ENCODE peak calls at places on chromosome 16, in nine cellular contexts. One of them, this sample, is unnamed.

GRCh38 chr16:15874745-15875314 is 13.6 kb downstream of the CEP20 start:
- DNase-seq in uterus: peak; percentile 51
- DNase-seq in ovary: peak; percentile 60
- DNase-seq in A549: peak; percentile 80
- DNase-seq in IMR-90: peak; percentile 80
- DNase-seq in testis: peak; percentile 80
- DNase-seq in esophagus squamous epithelium: no peak
- DNase-seq in endothelial cell of umbilical vein: peak; percentile 84
- DNase-seq in heart left ventricle: peak; percentile 40
- DNase-seq in this sample: peak; percentile 11

GRCh38 chr16:76653390-76654026 is 376.3 kb downstream of the CNTNAP4 start:
- DNase-seq in uterus: no peak
- DNase-seq in ovary: no peak
- DNase-seq in A549: peak; percentile 32
- DNase-seq in IMR-90: peak; percentile 28
- DNase-seq in testis: peak; percentile 32
- DNase-seq in esophagus squamous epithelium: no peak
- DNase-seq in endothelial cell of umbilical vein: peak; percentile 4
- DNase-seq in heart left ventricle: no peak
- DNase-seq in this sample: no peak

GRCh38 chr16:12092347-12092882 is 115.9 kb downstream of the SNX29 start:
- DNase-seq in uterus: peak; percentile 25
- DNase-seq in ovary: peak; percentile 21
- DNase-seq in A549: no peak
- DNase-seq in IMR-90: peak; percentile 95
- DNase-seq in testis: no peak
- DNase-seq in esophagus squamous epithelium: no peak
- DNase-seq in endothelial cell of umbilical vein: peak; percentile 47
- DNase-seq in heart left ventricle: no peak
- DNase-seq in this sample: no peak

GRCh38 chr16:78072275-78072674 is 27.2 kb upstream of the WWOX start:
- DNase-seq in uterus: no peak
- DNase-seq in ovary: no peak
- DNase-seq in A549: no peak
- DNase-seq in IMR-90: no peak
- DNase-seq in testis: no peak
- DNase-seq in esophagus squamous epithelium: no peak
- DNase-seq in endothelial cell of umbilical vein: no peak
- DNase-seq in heart left ventricle: no peak
- DNase-seq in this sample: no peak

GRCh38 chr16:74264806-74265205 is 31.8 kb upstream of the PSMD7 start:
- DNase-seq in uterus: no peak
- DNase-seq in ovary: no peak
- DNase-seq in A549: no peak
- DNase-seq in IMR-90: no peak
- DNase-seq in testis: no peak
- DNase-seq in esophagus squamous epithelium: no peak
- DNase-seq in endothelial cell of umbilical vein: no peak
- DNase-seq in heart left ventricle: no peak
- DNase-seq in this sample: no peak

GRCh38 chr16:31451681-31452351 is 7.5 kb upstream of the ARMC5 start:
- DNase-seq in uterus: no peak
- DNase-seq in ovary: peak; percentile 69
- DNase-seq in A549: peak; percentile 82
- DNase-seq in IMR-90: peak; percentile 80
- DNase-seq in testis: peak; percentile 82
- DNase-seq in esophagus squamous epithelium: no peak
- DNase-seq in endothelial cell of umbilical vein: peak; percentile 56
- DNase-seq in heart left ventricle: no peak
- DNase-seq in this sample: peak; percentile 84

GRCh38 chr16:2498531-2499253 is 15.1 kb upstream of the ATP6V0C start:
- DNase-seq in uterus: no peak
- DNase-seq in ovary: no peak
- DNase-seq in A549: no peak
- DNase-seq in IMR-90: no peak
- DNase-seq in testis: no peak
- DNase-seq in esophagus squamous epithelium: no peak
- DNase-seq in endothelial cell of umbilical vein: no peak
- DNase-seq in heart left ventricle: no peak
- DNase-seq in this sample: no peak

GRCh38 chr16:67677712-67678111 is 11.1 kb downstream of the C16orf86 start:
- DNase-seq in uterus: no peak
- DNase-seq in ovary: no peak
- DNase-seq in A549: no peak
- DNase-seq in IMR-90: no peak
- DNase-seq in testis: no peak
- DNase-seq in esophagus squamous epithelium: no peak
- DNase-seq in endothelial cell of umbilical vein: no peak
- DNase-seq in heart left ventricle: no peak
- DNase-seq in this sample: no peak

GRCh38 chr16:3949287-3949686 is 68.8 kb upstream of the CREBBP start:
- DNase-seq in uterus: no peak
- DNase-seq in ovary: peak; percentile 31
- DNase-seq in A549: no peak
- DNase-seq in IMR-90: no peak
- DNase-seq in testis: no peak
- DNase-seq in esophagus squamous epithelium: no peak
- DNase-seq in endothelial cell of umbilical vein: peak; percentile 55
- DNase-seq in heart left ventricle: peak; percentile 75
- DNase-seq in this sample: no peak

GRCh38 chr16:11089504-11090124 is 145.2 kb downstream of the CLEC16A start:
- DNase-seq in uterus: no peak
- DNase-seq in ovary: peak; percentile 84
- DNase-seq in A549: no peak
- DNase-seq in IMR-90: peak; percentile 99
- DNase-seq in testis: no peak
- DNase-seq in esophagus squamous epithelium: no peak
- DNase-seq in endothelial cell of umbilical vein: no peak
- DNase-seq in heart left ventricle: no peak
- DNase-seq in this sample: no peak

GRCh38 chr16:84739349-84740124 is 39.7 kb downstream of the USP10 start:
- DNase-seq in uterus: no peak
- DNase-seq in ovary: no peak
- DNase-seq in A549: no peak
- DNase-seq in IMR-90: peak; percentile 97
- DNase-seq in testis: no peak
- DNase-seq in esophagus squamous epithelium: no peak
- DNase-seq in endothelial cell of umbilical vein: no peak
- DNase-seq in heart left ventricle: no peak
- DNase-seq in this sample: no peak

GRCh38 chr16:28549301-28549899 is 4.3 kb upstream of the SGF29 start:
- DNase-seq in uterus: no peak
- DNase-seq in ovary: no peak
- DNase-seq in A549: peak; percentile 45
- DNase-seq in IMR-90: peak; percentile 53
- DNase-seq in testis: no peak
- DNase-seq in esophagus squamous epithelium: no peak
- DNase-seq in endothelial cell of umbilical vein: peak; percentile 47
- DNase-seq in heart left ventricle: no peak
- DNase-seq in this sample: no peak

GRCh38 chr16:4381072-4381934 is 9.7 kb downstream of the VASN start:
- DNase-seq in uterus: no peak
- DNase-seq in ovary: no peak
- DNase-seq in A549: no peak
- DNase-seq in IMR-90: no peak
- DNase-seq in testis: no peak
- DNase-seq in esophagus squamous epithelium: no peak
- DNase-seq in endothelial cell of umbilical vein: no peak
- DNase-seq in heart left ventricle: no peak
- DNase-seq in this sample: peak; percentile 46

GRCh38 chr16:3131755-3132377 is 3.0 kb upstream of the ZNF213 start:
- DNase-seq in uterus: no peak
- DNase-seq in ovary: no peak
- DNase-seq in A549: no peak
- DNase-seq in IMR-90: peak; percentile 35
- DNase-seq in testis: peak; percentile 55
- DNase-seq in esophagus squamous epithelium: no peak
- DNase-seq in endothelial cell of umbilical vein: peak; percentile 48
- DNase-seq in heart left ventricle: no peak
- DNase-seq in this sample: no peak

DNA sequence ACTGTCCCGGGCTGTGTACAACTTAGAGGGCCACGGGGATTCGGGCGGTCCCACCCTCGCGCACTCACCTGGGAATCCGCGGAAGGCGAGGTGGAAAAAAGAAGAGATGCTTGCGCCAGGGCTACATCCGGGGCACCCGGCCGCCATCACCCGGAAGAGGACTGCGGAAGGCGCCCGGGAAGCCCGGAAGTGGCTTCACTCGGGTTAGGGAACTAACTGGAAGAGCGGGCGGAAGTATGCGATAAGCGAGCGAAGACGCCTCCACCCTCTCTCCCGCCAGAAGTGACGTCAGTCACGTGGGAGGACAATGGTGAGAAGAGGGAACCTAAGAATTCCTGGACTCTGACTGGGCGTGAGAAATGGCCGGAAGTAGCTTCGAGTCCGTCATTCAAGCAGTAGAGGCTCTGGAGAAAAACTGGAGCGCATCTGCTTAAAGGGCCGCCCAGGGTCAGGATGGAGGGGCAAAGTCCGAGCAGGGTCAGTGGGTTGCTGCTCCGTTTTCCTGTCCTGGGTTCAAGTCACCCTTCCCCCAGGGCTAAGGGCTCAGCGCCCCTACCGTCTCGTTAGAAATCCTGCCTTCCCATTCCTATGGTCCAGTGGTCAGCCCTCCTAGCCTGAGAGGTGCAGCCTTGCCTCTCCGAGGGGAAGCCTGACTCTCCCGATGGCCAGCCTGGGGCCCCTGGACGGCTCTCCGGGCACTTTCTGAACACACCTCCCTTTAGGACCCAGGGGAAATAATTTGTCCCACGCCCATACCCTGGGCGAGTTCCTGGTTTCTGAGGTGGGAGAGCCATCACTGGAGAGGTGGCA is at the start of gene CD2BP2:
- DNase-seq in uterus: peak; percentile 99
- DNase-seq in ovary: peak; percentile 97
- DNase-seq in A549: peak; percentile 95
- DNase-seq in IMR-90: peak; percentile 100
- DNase-seq in testis: peak; percentile 97
- DNase-seq in esophagus squamous epithelium: peak; percentile 83
- DNase-seq in endothelial cell of umbilical vein: peak; percentile 98
- DNase-seq in heart left ventricle: peak; percentile 97
- DNase-seq in this sample: peak; percentile 97
- TF ChIP-seq POLR2A in uterus: peak; percentile 44
- TF ChIP-seq POLR2A in ovary: peak; percentile 45
- TF ChIP-seq POLR2A in A549: peak; percentile 31
- TF ChIP-seq POLR2A in IMR-90: peak; percentile 76
- TF ChIP-seq POLR2A in testis: no peak
- TF ChIP-seq POLR2A in esophagus squamous epithelium: peak; percentile 40
- TF ChIP-seq POLR2A in endothelial cell of umbilical vein: peak; percentile 57
- TF ChIP-seq POLR2A in heart left ventricle: no peak
- TF ChIP-seq POLR2A in this sample: peak; percentile 46

DNA sequence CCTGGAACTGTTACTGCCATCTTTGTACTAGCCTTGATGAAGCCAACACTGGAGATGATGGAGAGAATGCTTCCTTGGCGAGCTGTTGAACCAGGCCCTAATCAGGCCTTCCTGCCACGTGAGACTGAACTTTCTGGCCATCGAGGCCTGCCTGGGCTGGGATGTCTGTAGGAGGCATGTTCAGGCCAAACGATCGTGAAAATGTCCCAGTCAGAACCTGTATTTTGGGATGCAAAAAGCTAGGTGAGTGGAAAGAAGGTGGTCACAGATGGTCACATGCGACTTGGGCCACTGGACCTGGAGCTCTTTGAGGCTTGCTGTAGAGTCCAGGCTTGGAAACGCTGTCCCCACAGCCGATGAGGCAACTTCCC is 12.9 kb downstream of the KNOP1 start:
- DNase-seq in uterus: no peak
- DNase-seq in ovary: no peak
- DNase-seq in A549: no peak
- DNase-seq in IMR-90: no peak
- DNase-seq in testis: no peak
- DNase-seq in esophagus squamous epithelium: no peak
- DNase-seq in endothelial cell of umbilical vein: no peak
- DNase-seq in heart left ventricle: no peak
- DNase-seq in this sample: no peak
- H3K27ac ChIP-seq in uterus: peak overlapping the region; percentile 53
- H3K27ac ChIP-seq in ovary: peak overlapping the region; percentile 84
- H3K27ac ChIP-seq in A549: peak overlapping the region; percentile 37
- H3K27ac ChIP-seq in IMR-90: peak overlapping the region; percentile 70
- H3K27ac ChIP-seq in testis: peak overlapping the region; percentile 83
- H3K27ac ChIP-seq in esophagus squamous epithelium: peak overlapping the region; percentile 76
- H3K27ac ChIP-seq in endothelial cell of umbilical vein: peak overlapping the region; percentile 63
- H3K27ac ChIP-seq in heart left ventricle: peak overlapping the region; percentile 47
- H3K27ac ChIP-seq in this sample: peak overlapping the region; percentile 84

GRCh38 chr16:51731160-51731559 is 580.1 kb upstream of the SALL1 start:
- DNase-seq in uterus: no peak
- DNase-seq in ovary: no peak
- DNase-seq in A549: no peak
- DNase-seq in IMR-90: no peak
- DNase-seq in testis: no peak
- DNase-seq in esophagus squamous epithelium: no peak
- DNase-seq in endothelial cell of umbilical vein: no peak
- DNase-seq in heart left ventricle: no peak
- DNase-seq in this sample: no peak
- TF ChIP-seq POLR2A in uterus: no peak
- TF ChIP-seq POLR2A in ovary: no peak
- TF ChIP-seq POLR2A in A549: no peak
- TF ChIP-seq POLR2A in IMR-90: no peak
- TF ChIP-seq POLR2A in testis: no peak
- TF ChIP-seq POLR2A in esophagus squamous epithelium: no peak
- TF ChIP-seq POLR2A in endothelial cell of umbilical vein: no peak
- TF ChIP-seq POLR2A in heart left ventricle: no peak
- TF ChIP-seq POLR2A in this sample: no peak

DNA sequence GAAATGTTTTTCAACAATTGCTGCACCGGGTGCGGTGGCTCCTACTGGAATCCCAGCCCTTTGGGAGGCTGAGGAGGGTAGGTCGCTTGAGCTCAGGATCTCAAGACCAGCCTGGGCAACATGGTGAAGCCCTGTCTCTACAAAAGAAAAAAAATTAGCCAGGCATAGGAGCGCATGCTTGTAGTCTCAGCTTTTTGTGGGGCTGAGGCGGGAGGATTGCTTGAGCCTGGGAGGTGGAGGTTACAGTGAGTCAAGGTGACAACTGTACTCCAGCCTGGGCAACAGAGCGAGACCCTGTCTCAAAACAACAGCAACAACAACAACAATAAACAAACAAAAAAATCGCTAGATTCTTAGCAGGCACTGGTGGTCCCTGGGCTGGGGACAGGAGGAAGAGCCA is 28.5 kb downstream of the IL21R start:
- DNase-seq in uterus: no peak
- DNase-seq in ovary: peak; percentile 1
- DNase-seq in A549: no peak
- DNase-seq in IMR-90: no peak
- DNase-seq in testis: peak; percentile 3
- DNase-seq in esophagus squamous epithelium: no peak
- DNase-seq in endothelial cell of umbilical vein: no peak
- DNase-seq in heart left ventricle: peak; percentile 2
- DNase-seq in this sample: no peak
- H3K27ac ChIP-seq in uterus: no peak overlapping the region
- H3K27ac ChIP-seq in ovary: no peak overlapping the region
- H3K27ac ChIP-seq in A549: no peak overlapping the region
- H3K27ac ChIP-seq in IMR-90: no peak overlapping the region
- H3K27ac ChIP-seq in testis: no peak overlapping the region
- H3K27ac ChIP-seq in esophagus squamous epithelium: no peak overlapping the region
- H3K27ac ChIP-seq in endothelial cell of umbilical vein: no peak overlapping the region
- H3K27ac ChIP-seq in heart left ventricle: no peak overlapping the region
- H3K27ac ChIP-seq in this sample: no peak overlapping the region